ENCODE peak calls at places on chromosomes 1 and 21, in four cellular contexts. Y, K, G and R are unnamed samples.

GRCh38 chr1:180912801-180913616 is at the start of gene KIAA1614:
- DNase-seq in G (no peak), Y (no peak), K (peak; percentile 68), R (no peak)

GRCh38 chr1:66606359-66607142 is 72.6 kb downstream of the SGIP1 start:
- DNase-seq in K (no peak), G (no peak), Y (no peak), R (no peak)

GRCh38 chr1:234536756-234537155 is 57.8 kb upstream of the TARBP1 start:
- DNase-seq in K (no peak), Y (no peak), G (no peak), R (no peak)

GRCh38 chr1:237042892-237043576 is 1.1 kb downstream of the RYR2 start:
- DNase-seq in K (peak; percentile 67), G (no peak), Y (no peak), R (no peak)

GRCh38 chr21:34688145-34688544 is 19.4 kb downstream of the CLIC6 start:
- DNase-seq in K (no peak), Y (no peak), G (no peak), R (no peak)

GRCh38 chr1:179025125-179025974 is at the start of gene FAM20B:
- DNase-seq in Y (peak; percentile 89), G (peak; percentile 98), K (peak; percentile 96), R (peak; percentile 91)

GRCh38 chr1:167297222-167298214 is 76.8 kb downstream of the POU2F1 start:
- DNase-seq in Y (no peak), K (peak; percentile 48), G (no peak), R (no peak)

GRCh38 chr1:36585760-36586072 is 103.0 kb upstream of the CSF3R start:
- DNase-seq in K (no peak), G (no peak), Y (peak; percentile 75), R (no peak)

GRCh38 chr21:15122241-15122640 is 57.4 kb upstream of the NRIP1 start:
- DNase-seq in K (no peak), G (no peak), Y (no peak), R (no peak)

GRCh38 chr21:34970126-34970525 is 79.0 kb downstream of the RUNX1 start:
- DNase-seq in K (no peak), G (no peak), Y (no peak), R (no peak)

GRCh38 chr21:41559658-41560599 is 52.0 kb upstream of the TMPRSS2 start:
- DNase-seq in K (no peak), G (no peak), Y (no peak), R (no peak)

GRCh38 chr1:207071426-207071825 is 17.2 kb upstream of the C4BPB start:
- DNase-seq in Y (no peak), G (no peak), K (no peak), R (peak; percentile 20)

GRCh38 chr1:6991271-6991670 is 206.0 kb downstream of the CAMTA1 start:
- DNase-seq in G (no peak), K (no peak), Y (peak; percentile 78), R (no peak)

GRCh38 chr1:71668059-71668458 is 587.2 kb upstream of the ZRANB2 start:
- DNase-seq in Y (peak; percentile 1), K (no peak), G (no peak), R (no peak)

GRCh38 chr1:24390924-24391782 is 22.4 kb downstream of the STPG1 start:
- DNase-seq in G (peak; percentile 86), K (peak; percentile 89), Y (peak; percentile 71), R (peak; percentile 64)

GRCh38 chr1:40857737-40858136 is 4.4 kb downstream of the CITED4 start:
- DNase-seq in Y (no peak), G (no peak), K (peak; percentile 63), R (no peak)

GRCh38 chr1:40862008-40862863 is at the start of gene CITED4:
- DNase-seq in Y (peak; percentile 95), G (peak; percentile 95), K (peak; percentile 99), R (peak; percentile 58)

GRCh38 chr1:40859017-40859416 is 3.1 kb downstream of the CITED4 start:
- DNase-seq in K (no peak), G (no peak), Y (no peak), R (no peak)

GRCh38 chr1:40861227-40862003 is 748 bp downstream of the CITED4 start:
- DNase-seq in G (no peak), Y (peak; percentile 41), K (peak; percentile 79), R (no peak)

DNA sequence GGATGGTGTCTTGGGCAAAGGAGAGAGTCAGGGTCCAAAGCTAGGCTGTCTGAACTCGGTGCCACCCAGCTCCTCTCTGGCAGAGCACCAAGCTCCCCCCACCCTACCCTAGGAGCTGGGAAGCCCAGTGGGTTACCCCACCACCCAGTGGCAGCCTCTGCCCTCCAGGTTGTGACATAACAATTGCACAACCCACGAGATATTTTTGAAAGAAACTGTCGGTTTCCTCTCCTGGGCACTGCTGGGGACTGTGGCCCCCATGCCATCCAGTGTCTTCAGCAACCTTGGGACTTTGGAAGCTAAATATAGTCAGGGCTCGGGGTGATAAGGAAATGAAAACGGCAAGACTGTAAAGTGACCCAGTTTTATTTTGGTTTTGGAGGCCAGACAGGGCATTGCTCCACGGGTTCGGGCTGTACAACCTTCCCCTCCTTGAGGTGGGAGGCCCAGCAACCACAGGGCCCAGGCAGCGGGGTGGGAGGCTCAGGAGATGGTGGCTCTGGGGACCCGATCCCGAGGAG is 1.4 kb downstream of the CITED4 start:
- DNase-seq in G (no peak), K (no peak), Y (no peak), R (no peak)
- H3K9me3 ChIP-seq in G (no peaks in the 10 kb centered on the region), K (no peaks in the 10 kb centered on the region), Y (no peaks in the 10 kb centered on the region), R (no peaks in the 10 kb centered on the region)

DNA sequence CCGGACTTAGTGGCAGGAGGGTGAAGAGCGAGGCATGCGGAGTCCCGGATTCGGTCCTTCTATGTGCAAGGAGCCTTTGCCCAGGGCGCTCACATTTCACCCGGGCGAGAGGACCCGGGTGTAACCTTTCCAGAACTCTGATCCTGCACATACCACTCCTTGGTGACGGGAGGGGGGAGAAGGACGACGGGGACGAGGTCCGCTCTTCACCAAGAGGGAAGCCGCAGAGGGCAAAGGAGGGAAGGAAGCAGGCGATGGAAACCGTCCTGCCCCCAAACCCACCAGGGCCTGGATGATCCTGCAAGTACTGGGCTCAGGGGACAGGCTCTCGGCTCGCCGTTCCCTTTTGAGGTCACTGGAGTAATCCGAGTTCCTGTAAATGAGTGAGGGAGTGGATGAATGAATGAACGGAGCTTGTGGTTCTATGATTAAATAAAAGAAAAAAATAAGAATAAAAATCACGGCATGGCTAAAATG is 993 bp downstream of the SYPL2 start:
- DNase-seq in K (peak; percentile 40), Y (no peak), G (no peak), R (no peak)
- TF ChIP-seq EZH2 in K (no peak), Y (no peak), G (no peak), R (no peak)

GRCh38 chr1:3023994-3024393 is 2.7 kb downstream of the ACTRT2 start:
- DNase-seq in Y (no peak), G (no peak), K (no peak), R (no peak)
- H3K9me3 ChIP-seq in Y (peaks cover 32% of the 10 kb centered on the region), G (no peaks in the 10 kb centered on the region), K (no peaks in the 10 kb centered on the region), R (peaks cover 2% of the 10 kb centered on the region)

DNA sequence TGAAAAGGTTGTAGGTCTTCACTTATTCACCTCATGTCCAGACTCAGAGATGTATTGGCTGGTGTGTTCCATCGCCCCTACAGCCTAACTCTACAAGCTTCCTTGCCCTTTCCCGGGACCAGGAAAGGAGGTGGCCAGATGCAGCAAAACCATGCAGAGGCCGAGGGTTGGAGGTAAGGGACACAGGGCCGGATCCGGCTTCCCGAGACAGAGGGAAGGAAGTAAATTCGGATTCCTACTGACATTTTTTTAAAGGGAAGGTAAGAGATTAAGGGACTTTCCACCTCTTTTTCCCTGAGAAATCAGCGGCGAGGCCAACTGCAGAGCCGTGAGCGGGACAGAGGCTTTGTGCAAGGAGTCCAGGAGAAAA is 12.7 kb downstream of the EPHA10 start:
- DNase-seq in K (no peak), Y (no peak), G (no peak), R (no peak)
- TF ChIP-seq EZH2 in K (peak; percentile 66), Y (peak; percentile 75), G (no peak), R (no peak)

GRCh38 chr21:40377135-40377534 is 469.8 kb downstream of the DSCAM start:
- DNase-seq in Y (no peak), G (no peak), K (no peak), R (no peak)
- H3K9me3 ChIP-seq in Y (no peaks in the 10 kb centered on the region), G (no peaks in the 10 kb centered on the region), K (no peaks in the 10 kb centered on the region), R (no peaks in the 10 kb centered on the region)

GRCh38 chr1:116911166-116911553 is 1.4 kb downstream of the PTGFRN start:
- DNase-seq in Y (no peak), G (no peak), K (peak; percentile 26), R (no peak)

GRCh38 chr1:116910379-116911165 is 856 bp downstream of the PTGFRN start:
- DNase-seq in G (no peak), Y (peak; percentile 52), K (peak; percentile 48), R (no peak)

GRCh38 chr1:116908266-116908665 is 1.4 kb upstream of the PTGFRN start:
- DNase-seq in Y (no peak), K (no peak), G (no peak), R (no peak)

GRCh38 chr1:116908821-116909510 is 750 bp upstream of the PTGFRN start:
- DNase-seq in K (peak; percentile 22), Y (no peak), G (no peak), R (no peak)

GRCh38 chr1:116909511-116910378 is at the start of gene PTGFRN:
- DNase-seq in G (no peak), Y (peak; percentile 81), K (peak; percentile 91), R (no peak)
- TF ChIP-seq EZH2 in G (no peak), Y (no peak), K (no peak), R (no peak)

DNA sequence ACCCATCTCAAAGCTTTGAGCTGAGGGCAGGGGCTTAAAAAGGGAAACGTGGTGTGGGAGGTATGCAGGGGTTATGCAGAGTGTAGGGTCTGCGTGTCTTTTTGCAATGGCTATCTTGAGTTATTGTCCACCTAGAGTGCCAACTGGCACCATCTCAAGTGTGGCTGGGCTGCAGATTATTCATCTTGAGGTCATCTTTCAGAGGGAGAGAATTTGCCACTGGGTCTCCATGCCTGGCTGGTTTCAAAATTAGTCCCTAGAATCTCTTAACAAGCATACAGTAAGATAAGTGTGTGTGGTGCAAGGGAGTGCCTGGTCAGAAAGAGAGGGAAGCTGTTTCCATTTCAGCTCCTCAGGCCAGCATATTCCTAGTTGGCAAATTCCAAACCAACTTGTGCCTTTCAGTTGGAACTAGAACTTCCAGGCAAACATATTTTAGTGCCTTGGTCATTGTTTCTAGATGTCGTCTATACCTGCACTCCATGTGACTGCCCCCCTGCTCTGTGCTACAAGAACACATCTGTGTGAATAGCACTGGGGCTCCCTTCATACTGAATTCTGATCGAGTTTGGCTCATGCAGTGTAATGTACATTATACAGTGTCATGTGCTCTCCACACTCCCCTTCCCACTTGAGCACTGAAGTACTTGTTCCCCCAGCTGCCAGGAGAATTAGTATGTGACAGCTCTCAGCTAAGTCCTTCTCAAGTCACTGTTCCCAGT is 5.0 kb upstream of the OR2T8 start:
- DNase-seq in Y (peak; percentile 3), G (no peak), K (no peak), R (no peak)
- H3K9me3 ChIP-seq in Y (peaks cover 7% of the 10 kb centered on the region), G (no peaks in the 10 kb centered on the region), K (peaks cover 28% of the 10 kb centered on the region), R (no peaks in the 10 kb centered on the region)